ENCODE peak calls at places on chromosomes 11 and 22, in eight cellular contexts. W, F, S, N, E, C, P and L are unnamed samples.

GRCh38 chr11:133082851-133083488 is 449.3 kb downstream of the OPCML start:
- DNase-seq in W (peak), F (peak), S (peak), N (peak), E (peak), C (peak), P (peak), L (peak)

GRCh38 chr11:120442031-120442430 is 69.5 kb upstream of the GRIK4 start:
- DNase-seq in W (no peak), F (no peak), S (no peak), N (no peak), E (no peak), C (no peak), P (no peak), L (no peak)

GRCh38 chr11:75155570-75156422 is 4.9 kb downstream of the SLCO2B1 start:
- DNase-seq in W (no peak), F (no peak), S (no peak), N (no peak), E (no peak), C (no peak), P (no peak), L (no peak)

GRCh38 chr11:62105611-62106245 is 18.1 kb upstream of the INCENP start:
- DNase-seq in W (no peak), F (no peak), S (no peak), N (no peak), E (no peak), C (no peak), P (no peak), L (no peak)

GRCh38 chr11:79678780-79679468 is 238.1 kb upstream of the TENM4 start:
- DNase-seq in W (peak), F (no peak), S (no peak), N (no peak), E (no peak), C (no peak), P (no peak), L (no peak)

GRCh38 chr22:23285734-23286133 is 105.4 kb downstream of the BCR start:
- DNase-seq in W (no peak), F (no peak), S (no peak), N (no peak), E (no peak), C (no peak), P (no peak), L (no peak)

GRCh38 chr11:128929991-128930390 is 12.7 kb downstream of the TP53AIP1 start:
- DNase-seq in W (no peak), F (peak), S (no peak), N (peak), E (no peak), C (no peak), P (no peak), L (no peak)

GRCh38 chr11:19747634-19748280 is 35.1 kb downstream of the NAV2 start:
- DNase-seq in W (no peak), F (no peak), S (no peak), N (no peak), E (no peak), C (no peak), P (no peak), L (no peak)

GRCh38 chr11:1750481-1750839 is at the start of gene IFITM10:
- DNase-seq in W (no peak), F (peak), S (no peak), N (peak), E (no peak), C (no peak), P (peak), L (no peak)

GRCh38 chr11:84566681-84567080 is 1060.5 kb downstream of the DLG2 start:
- DNase-seq in W (no peak), F (no peak), S (no peak), N (no peak), E (no peak), C (no peak), P (no peak), L (no peak)

GRCh38 chr22:45036154-45036553 is 26.3 kb upstream of the PHF21B start:
- DNase-seq in W (no peak), F (peak), S (no peak), N (no peak), E (no peak), C (no peak), P (no peak), L (no peak)

GRCh38 chr22:19477321-19478085 is 1.5 kb downstream of the UFD1 start:
- DNase-seq in W (no peak), F (peak), S (no peak), N (no peak), E (no peak), C (no peak), P (no peak), L (no peak)
- H3K4me3 ChIP-seq in W (peak), F (peak), S (peak), N (peak), E (peak), C (peak), P (peak), L (peak)

GRCh38 chr11:14520086-14520901 is at the start of gene PSMA1:
- DNase-seq in W (peak), F (peak), S (peak), N (peak), E (peak), C (peak), P (peak), L (peak)

GRCh38 chr11:14522245-14522644 is 2.1 kb upstream of the PSMA1 start:
- DNase-seq in W (no peak), F (no peak), S (no peak), N (no peak), E (no peak), C (no peak), P (no peak), L (no peak)

GRCh38 chr11:14519692-14520085 is 497 bp downstream of the PSMA1 start:
- DNase-seq in W (no peak), F (peak), S (no peak), N (no peak), E (no peak), C (no peak), P (no peak), L (no peak)

GRCh38 chr11:14522801-14523200 is 2.6 kb upstream of the PSMA1 start:
- DNase-seq in W (no peak), F (no peak), S (no peak), N (no peak), E (no peak), C (no peak), P (no peak), L (no peak)

GRCh38 chr11:14520902-14521151 is 641 bp upstream of the PSMA1 start:
- DNase-seq in W (no peak), F (no peak), S (no peak), N (no peak), E (no peak), C (no peak), P (no peak), L (no peak)
- H3K4me3 ChIP-seq in W (peak), F (peak), S (peak), N (peak), E (no peak), C (peak), P (peak), L (peak)

DNA sequence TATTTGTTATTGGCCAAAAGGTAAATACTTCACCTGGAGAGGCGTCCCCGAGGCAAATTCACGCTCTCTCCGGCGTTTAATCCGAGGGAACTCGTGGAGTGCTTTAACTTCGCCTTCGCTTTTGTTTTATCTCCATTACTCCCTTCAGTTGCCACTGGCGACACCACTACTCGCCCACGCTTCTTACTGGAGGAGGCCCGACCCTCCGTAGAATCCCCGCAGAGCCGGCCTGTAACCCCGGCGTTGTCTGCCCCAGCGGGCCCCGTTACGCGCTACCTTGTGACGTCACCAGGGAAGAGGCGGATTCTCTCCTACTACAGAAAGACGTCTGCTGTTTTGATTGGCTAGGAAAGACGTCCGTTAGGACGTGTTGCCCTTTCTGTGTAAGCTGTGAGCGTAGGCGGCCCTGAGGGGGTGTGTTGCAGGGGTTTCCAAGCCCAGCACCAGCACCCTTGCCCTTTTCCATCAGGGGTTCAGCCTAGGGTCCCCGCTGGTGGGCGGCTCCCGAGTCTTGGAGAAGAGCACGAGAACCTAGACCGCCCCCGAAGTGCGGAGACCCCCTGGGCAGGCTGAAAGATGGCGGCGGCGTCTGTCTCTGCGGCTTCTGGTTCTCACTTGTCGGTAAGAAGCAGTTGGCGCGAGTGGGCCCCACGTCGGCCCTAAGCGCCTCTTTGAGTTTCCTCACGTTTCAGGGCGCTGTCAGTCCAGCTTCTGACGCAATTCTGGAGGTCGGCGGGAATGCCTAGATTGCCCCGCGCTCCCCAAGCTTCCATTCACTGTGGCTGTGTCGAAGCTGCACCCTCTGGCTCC is at the start of gene CEP57:
- DNase-seq in W (peak), F (peak), S (peak), N (peak), E (peak), C (peak), P (peak), L (peak)
- H3K4me3 ChIP-seq in W (peak), F (peak), S (peak), N (peak), E (peak), C (peak), P (peak), L (peak)

DNA sequence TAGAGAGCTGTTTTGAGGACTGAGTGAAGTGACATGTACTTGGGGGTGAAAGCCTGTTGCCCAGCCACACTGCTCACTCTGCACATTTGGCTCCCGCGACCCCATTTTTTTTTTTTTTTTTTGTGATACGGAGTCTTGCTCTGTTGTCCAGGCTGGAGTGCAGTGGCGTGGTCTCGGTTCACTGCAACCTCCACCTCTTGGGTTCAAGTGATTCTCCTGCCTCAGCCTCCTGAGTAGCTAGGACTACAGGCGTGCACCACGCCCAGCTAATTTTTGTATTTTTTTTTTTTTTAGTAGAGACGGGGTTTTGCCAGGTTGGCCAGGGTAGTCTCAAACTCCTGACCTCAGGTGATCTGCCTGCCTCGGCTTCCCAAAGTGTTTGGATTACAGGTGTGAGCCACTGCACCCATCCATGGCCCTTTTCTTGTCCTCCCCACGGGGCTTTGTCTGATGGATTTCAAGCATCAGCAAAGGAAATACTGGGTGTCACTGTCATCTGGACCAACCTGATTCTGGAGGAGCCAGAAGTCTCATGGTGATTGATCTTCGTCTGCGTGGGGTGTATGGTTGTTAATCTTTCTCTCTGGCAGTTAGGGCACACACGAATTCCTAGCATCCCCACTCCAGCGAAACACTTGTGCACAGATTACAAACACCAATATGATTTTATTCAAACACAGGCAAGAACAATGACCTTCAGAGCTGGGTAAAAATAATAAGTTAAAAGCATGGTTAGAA is 3.4 kb upstream of the UCP3 start:
- DNase-seq in W (no peak), F (no peak), S (no peak), N (no peak), E (no peak), C (no peak), P (no peak), L (no peak)
- H3K4me3 ChIP-seq in W (no peak), F (no peak), S (no peak), N (no peak), E (no peak), C (no peak), P (no peak), L (no peak)

DNA sequence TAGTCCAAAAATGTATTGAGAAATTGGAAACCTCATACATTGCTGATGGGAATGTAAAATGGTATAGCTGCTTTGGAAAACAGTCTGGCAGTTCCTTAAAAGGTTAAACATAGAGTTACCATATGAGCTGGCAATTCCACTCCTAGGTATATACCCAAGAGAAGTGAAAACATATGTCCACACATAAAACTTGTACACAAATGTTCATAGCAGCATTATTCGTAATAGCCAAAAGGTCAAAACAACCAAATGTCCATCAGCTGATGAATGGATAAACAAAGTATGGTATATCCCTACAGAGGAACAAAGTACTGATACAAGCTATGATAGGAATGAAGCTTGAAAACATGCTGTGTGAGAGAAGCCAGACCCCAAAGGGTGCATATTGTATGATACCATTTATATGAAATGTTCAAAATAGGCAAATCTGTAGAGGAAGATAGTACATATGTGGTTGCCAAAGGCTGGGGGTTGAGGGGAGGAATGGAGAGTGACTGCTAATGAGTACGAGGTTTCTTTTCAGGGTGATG is 85.7 kb downstream of the ZBTB16 start:
- DNase-seq in W (no peak), F (peak), S (no peak), N (no peak), E (no peak), C (peak), P (no peak), L (no peak)
- H3K4me3 ChIP-seq in W (no peak), F (no peak), S (no peak), N (no peak), E (no peak), C (no peak), P (no peak), L (no peak)

DNA sequence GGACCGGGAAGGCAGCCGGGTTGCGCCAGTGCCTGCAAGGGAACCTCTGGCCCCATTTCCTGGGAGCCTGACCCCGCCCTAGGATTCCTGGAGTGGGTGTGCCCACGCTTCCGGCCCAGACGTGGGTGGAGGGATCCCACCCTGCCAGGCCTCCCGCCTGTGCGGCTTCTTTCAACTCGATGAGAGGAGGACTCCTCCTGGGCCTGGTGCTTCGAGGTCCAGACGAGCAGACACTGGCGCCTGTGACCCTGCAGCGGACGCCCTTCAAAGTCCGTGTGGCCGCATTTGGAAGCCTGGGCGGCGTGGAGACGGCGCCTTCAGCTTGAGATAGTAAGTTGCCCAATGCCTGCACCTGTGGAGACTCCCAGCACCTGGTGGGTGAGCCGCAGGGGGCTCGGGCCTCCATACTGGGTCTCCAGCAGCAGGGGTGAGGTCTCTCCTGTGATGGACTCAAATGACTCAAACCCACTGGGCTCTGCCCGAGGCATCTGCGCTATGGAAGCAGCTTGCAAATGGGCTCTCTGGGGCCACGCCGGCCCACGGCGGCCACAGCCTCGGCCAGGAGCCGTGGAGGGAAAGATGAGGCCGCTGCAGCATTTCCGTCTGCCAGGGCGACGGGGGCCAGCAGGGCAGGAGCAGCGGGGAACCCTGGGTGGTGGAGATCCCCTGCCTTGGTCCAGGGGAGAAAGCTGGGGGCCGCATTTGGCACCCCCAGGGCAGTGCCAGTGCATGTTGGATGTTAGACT is 64.3 kb upstream of the PPARA start:
- DNase-seq in W (no peak), F (peak), S (no peak), N (peak), E (peak), C (peak), P (peak), L (peak)
- H3K4me3 ChIP-seq in W (no peak), F (peak), S (no peak), N (no peak), E (peak), C (peak), P (peak), L (peak)

GRCh38 chr11:17494019-17494418 is 17.4 kb upstream of the ABCC8 start:
- DNase-seq in W (no peak), F (no peak), S (no peak), N (no peak), E (no peak), C (no peak), P (peak), L (no peak)
- H3K4me3 ChIP-seq in W (no peak), F (no peak), S (no peak), N (no peak), E (no peak), C (no peak), P (no peak), L (no peak)

DNA sequence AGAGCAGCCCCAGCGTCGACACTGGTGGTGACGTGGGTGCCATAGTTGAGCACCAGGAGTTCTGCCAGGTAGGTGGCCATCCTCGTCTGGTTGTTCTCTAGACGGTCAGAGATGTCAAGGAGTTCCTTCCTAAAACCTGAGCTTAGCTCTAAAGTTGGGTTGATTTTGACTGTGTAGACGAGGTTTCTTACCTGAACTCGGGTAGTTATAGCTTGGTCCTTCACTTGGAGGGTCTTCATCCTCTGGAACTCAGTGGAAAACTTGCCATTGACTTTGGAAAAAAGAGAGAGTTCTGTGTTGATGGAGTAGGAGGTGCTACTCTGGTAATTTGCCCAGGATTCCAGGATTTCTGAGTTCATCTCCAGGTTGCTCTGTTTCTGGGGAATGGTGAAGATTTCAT is 505 bp downstream of the MPEG1 start:
- DNase-seq in W (no peak), F (no peak), S (no peak), N (no peak), E (no peak), C (no peak), P (no peak), L (no peak)
- H3K4me3 ChIP-seq in W (no peak), F (no peak), S (no peak), N (no peak), E (no peak), C (no peak), P (peak), L (no peak)

GRCh38 chr11:119361961-119362725 is 15.6 kb upstream of the MFRP start:
- DNase-seq in W (no peak), F (no peak), S (no peak), N (no peak), E (no peak), C (no peak), P (no peak), L (no peak)

GRCh38 chr11:119363874-119364590 is 17.5 kb downstream of the USP2 start:
- DNase-seq in W (no peak), F (no peak), S (peak), N (no peak), E (no peak), C (no peak), P (peak), L (peak)

GRCh38 chr11:119362741-119363080 is 16.2 kb upstream of the MFRP start:
- DNase-seq in W (no peak), F (no peak), S (no peak), N (no peak), E (no peak), C (no peak), P (no peak), L (no peak)

GRCh38 chr11:119365071-119365591 is 16.4 kb downstream of the USP2 start:
- DNase-seq in W (no peak), F (peak), S (no peak), N (no peak), E (no peak), C (no peak), P (no peak), L (no peak)

DNA sequence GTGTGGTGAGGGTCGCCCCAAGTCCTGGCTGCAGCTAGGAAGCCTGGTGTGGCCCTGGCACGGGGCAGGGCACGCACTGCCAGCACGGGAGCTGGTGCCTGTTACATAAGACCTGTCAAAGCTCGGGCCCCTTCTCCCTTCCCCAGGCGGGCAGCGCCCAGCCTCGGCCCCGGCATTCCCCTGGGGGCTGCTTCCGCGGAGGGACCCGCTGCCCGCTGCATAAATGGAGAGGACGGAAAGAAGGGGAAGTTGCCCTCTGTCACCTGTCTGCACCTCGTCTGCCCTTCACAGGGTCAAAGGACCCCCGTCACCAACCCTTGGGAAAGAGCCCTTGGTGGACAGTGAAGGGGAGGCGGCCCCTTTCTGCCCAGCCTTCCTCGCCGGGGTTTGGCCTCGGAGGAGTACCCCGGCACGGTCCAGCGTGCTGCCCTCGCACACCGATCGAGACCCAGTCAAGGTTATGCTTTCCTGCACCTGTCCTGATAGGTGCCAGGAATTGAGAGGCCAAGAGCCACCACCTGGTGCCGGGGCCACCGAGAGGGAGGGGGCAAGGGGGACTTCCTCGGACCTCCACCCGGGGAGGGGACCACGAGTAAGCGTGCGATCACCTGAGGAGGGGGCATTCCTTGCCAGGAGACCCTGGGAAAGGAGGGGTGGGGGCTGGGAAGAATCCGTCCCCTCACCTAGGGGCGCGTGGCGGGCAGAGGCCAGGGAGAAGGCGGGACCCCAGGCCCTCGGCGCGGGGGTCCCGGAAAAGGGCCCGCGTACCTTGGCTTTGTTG is 16.8 kb upstream of the MFRP start:
- DNase-seq in W (no peak), F (no peak), S (no peak), N (no peak), E (no peak), C (no peak), P (no peak), L (peak)
- H3K4me3 ChIP-seq in W (peak), F (no peak), S (peak), N (no peak), E (no peak), C (no peak), P (peak), L (peak)